ENCODE peak calls at places on chromosome 4, in nine cellular contexts. T is endodermal cell; A is effector memory CD4-positive, alpha-beta T cell; P is ovary; Q is tibial nerve; S is fibroblast of lung; M is H1; Y is suprapubic skin; V is uterus. G is an unnamed sample. For H3K4me1, the result is how much of the 10 kb centered on the place peaks cover.

GRCh38 chr4:66927937-66928336 is 617.4 kb downstream of the CENPC start:
- DNase-seq in T (no peak), A (no peak), P (no peak), Q (no peak), S (peak), M (no peak), Y (no peak), V (no peak), G (no peak)

GRCh38 chr4:100075056-100075455 is 115.2 kb downstream of the DDIT4L start:
- DNase-seq in T (no peak), A (no peak), P (no peak), Q (no peak), S (peak), M (no peak), Y (no peak), V (no peak), G (no peak)

GRCh38 chr4:159280442-159281172 is 177.7 kb downstream of the RAPGEF2 start:
- DNase-seq in T (no peak), A (no peak), P (no peak), Q (no peak), S (no peak), M (no peak), Y (no peak), V (no peak), G (no peak)

GRCh38 chr4:71006203-71006907 is 12.9 kb downstream of the DCK start:
- DNase-seq in T (no peak), A (no peak), P (no peak), Q (no peak), S (no peak), M (no peak), Y (no peak), V (no peak), G (no peak)

GRCh38 chr4:107034982-107035710 is 967 bp downstream of the DKK2 start:
- DNase-seq in T (peak), A (no peak), P (no peak), Q (no peak), S (peak), M (no peak), Y (peak), V (peak), G (peak)

GRCh38 chr4:188872809-188873208 is 733.6 kb downstream of the TRIML1 start:
- DNase-seq in T (no peak), A (no peak), P (no peak), Q (no peak), S (no peak), M (no peak), Y (no peak), V (no peak), G (no peak)

GRCh38 chr4:139330283-139330682 is 28.0 kb upstream of the NDUFC1 start:
- DNase-seq in T (no peak), A (no peak), P (no peak), Q (no peak), S (no peak), M (no peak), Y (no peak), V (no peak), G (no peak)

GRCh38 chr4:44553143-44553542 is 98.3 kb downstream of the YIPF7 start:
- DNase-seq in T (no peak), A (no peak), P (no peak), Q (no peak), S (no peak), M (no peak), Y (no peak), V (no peak), G (no peak)

GRCh38 chr4:80393246-80393969 is 57.9 kb downstream of the CFAP299 start:
- DNase-seq in T (no peak), A (no peak), P (no peak), Q (no peak), S (peak), M (no peak), Y (no peak), V (no peak), G (no peak)

GRCh38 chr4:121998024-121998423 is 46.2 kb upstream of the TRPC3 start:
- DNase-seq in T (peak), A (no peak), P (no peak), Q (no peak), S (no peak), M (no peak), Y (no peak), V (no peak), G (no peak)

GRCh38 chr4:36006226-36006625 is 238.1 kb downstream of the ARAP2 start:
- DNase-seq in T (no peak), A (no peak), P (no peak), Q (no peak), S (peak), M (no peak), Y (no peak), V (no peak), G (no peak)

GRCh38 chr4:171644430-171645057 is 168.7 kb upstream of the GALNTL6 start:
- DNase-seq in T (no peak), A (no peak), P (no peak), Q (no peak), S (no peak), M (no peak), Y (no peak), V (no peak), G (no peak)

GRCh38 chr4:7194251-7195137 is 2.2 kb downstream of the SORCS2 start:
- DNase-seq in T (peak), A (no peak), P (no peak), Q (no peak), S (no peak), M (no peak), Y (peak), V (peak), G (no peak)

GRCh38 chr4:7191546-7192251 is 639 bp upstream of the SORCS2 start:
- DNase-seq in T (no peak), A (no peak), P (no peak), Q (no peak), S (no peak), M (no peak), Y (peak), V (peak), G (no peak)

GRCh38 chr4:7195138-7195510 is 2.8 kb downstream of the SORCS2 start:
- DNase-seq in T (peak), A (no peak), P (no peak), Q (no peak), S (no peak), M (no peak), Y (peak), V (peak), G (no peak)

GRCh38 chr4:7192252-7193039 is at the start of gene SORCS2:
- DNase-seq in T (peak), A (no peak), P (peak), Q (peak), S (peak), M (peak), Y (no peak), V (peak), G (peak)

GRCh38 chr4:7193040-7193958 is 961 bp downstream of the SORCS2 start:
- DNase-seq in T (peak), A (no peak), P (peak), Q (no peak), S (no peak), M (no peak), Y (peak), V (peak), G (peak)
- H3K27ac ChIP-seq in T (no peak), A (no peak), P (no peak), Q (peak), S (no peak), M (no peak), Y (no peak), V (no peak), G (no peak)

DNA sequence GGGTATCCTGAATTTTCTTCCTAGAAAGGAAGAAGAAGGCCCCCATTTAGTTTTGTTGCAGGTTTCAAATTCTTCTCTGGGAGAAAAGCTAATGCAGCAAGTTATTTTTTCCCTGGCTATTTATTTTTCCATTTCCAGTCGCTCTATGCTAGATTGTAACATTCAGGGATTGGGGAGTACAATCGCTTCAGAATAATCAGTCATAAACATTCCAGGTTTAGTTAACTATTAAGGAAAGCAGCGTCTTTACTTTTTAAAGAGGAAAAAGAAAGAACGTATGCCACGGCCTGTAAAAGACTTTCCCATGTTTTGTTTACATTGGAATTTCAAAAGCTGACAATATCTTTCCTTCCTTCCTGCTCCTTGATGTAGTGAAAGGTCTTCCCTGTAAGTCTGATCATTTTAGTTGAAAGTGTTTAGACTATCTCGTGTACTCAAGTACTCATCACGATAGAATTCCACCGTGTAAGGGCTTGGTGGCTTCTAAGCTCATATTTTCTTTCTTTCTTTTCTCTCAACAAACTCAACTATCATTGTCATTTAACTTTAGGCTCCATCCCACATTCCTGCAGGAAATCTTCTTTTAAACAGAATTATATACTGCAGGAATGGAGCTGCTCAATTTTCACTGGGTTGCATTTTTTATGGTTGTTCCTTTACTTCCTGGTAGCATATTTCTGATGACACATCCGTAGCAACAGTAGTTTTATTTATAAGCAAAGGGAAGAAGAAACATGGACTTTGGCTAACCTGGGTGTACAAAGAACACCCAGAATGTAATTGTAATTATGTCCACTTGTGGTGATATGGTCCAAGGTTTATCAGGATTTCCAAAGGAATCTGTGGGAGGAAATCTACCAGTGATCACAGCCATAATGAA is 213.1 kb upstream of the FAT1 start:
- DNase-seq in T (no peak), A (no peak), P (no peak), Q (no peak), S (peak), M (no peak), Y (no peak), V (no peak), G (no peak)
- H3K4me1 ChIP-seq in T (under half), A (under half), P (under half), Q (under half), S (under half), M (under half), Y (under half), V (under half), G (under half)

GRCh38 chr4:7052923-7053715 is 9.9 kb downstream of the TADA2B start:
- DNase-seq in T (no peak), A (no peak), P (no peak), Q (no peak), S (peak), M (no peak), Y (peak), V (no peak), G (no peak)
- H3K27ac ChIP-seq in T (no peak), A (no peak), P (no peak), Q (no peak), S (no peak), M (no peak), Y (peak), V (peak), G (no peak)

GRCh38 chr4:168856312-168856711 is 153.7 kb downstream of the CBR4 start:
- DNase-seq in T (no peak), A (no peak), P (no peak), Q (no peak), S (peak), M (no peak), Y (no peak), V (no peak), G (no peak)

GRCh38 chr4:168854216-168854921 is 155.7 kb downstream of the CBR4 start:
- DNase-seq in T (no peak), A (no peak), P (no peak), Q (peak), S (peak), M (no peak), Y (no peak), V (peak), G (no peak)

GRCh38 chr4:168857546-168858314 is 152.3 kb downstream of the CBR4 start:
- DNase-seq in T (no peak), A (no peak), P (no peak), Q (peak), S (peak), M (no peak), Y (no peak), V (no peak), G (no peak)

GRCh38 chr4:168859100-168859499 is 151.0 kb downstream of the CBR4 start:
- DNase-seq in T (no peak), A (no peak), P (no peak), Q (no peak), S (no peak), M (no peak), Y (no peak), V (no peak), G (no peak)

GRCh38 chr4:168857009-168857408 is 153.0 kb downstream of the CBR4 start:
- DNase-seq in T (no peak), A (no peak), P (no peak), Q (no peak), S (peak), M (no peak), Y (no peak), V (no peak), G (no peak)
- H3K4me1 ChIP-seq in T (under half), A (under half), P (under half), Q (under half), S (under half), M (under half), Y (under half), V (under half), G (under half)

DNA sequence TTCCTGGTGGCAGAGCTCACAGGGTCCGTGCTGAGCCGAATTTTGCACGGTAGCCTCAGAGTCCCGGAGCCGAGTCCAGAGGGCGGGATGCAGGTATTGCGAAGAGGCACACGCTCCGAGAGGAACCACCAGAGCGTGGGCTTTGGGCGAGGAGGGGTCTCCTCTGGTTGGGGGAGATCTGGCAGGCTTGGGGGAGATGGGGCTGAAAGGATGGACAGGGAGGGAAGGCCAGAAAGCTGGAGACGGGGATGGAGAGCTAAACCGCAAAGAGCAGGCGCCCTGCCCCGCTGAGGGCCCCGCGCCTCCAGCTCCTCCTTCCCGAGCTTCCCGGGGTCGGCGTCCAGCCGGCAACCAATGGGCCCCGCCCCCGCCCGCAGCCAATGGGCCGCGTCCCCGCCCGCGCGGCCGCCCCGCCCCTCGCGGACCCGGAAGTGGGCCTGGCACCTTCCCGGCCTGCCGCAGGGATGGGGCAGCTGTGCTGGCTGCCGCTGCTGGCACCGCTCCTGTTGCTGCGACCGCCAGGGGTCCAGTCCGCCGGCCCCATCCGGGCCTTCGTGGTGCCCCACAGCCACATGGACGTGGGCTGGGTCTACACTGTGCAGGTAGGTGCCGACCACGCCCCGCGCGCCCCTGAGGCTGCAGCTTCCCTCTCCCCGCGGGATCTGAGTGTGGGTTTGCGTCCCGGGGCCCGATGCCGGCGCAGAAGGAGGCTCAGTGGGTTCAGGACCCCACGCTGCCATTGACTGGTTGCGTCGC is at the start of gene MAN2B2:
- DNase-seq in T (peak), A (peak), P (peak), Q (peak), S (peak), M (peak), Y (peak), V (peak), G (peak)
- H3K27ac ChIP-seq in T (no peak), A (peak), P (peak), Q (peak), S (peak), M (peak), Y (no peak), V (peak), G (peak)

GRCh38 chr4:52372269-52372668 is 286.8 kb downstream of the USP46 start:
- DNase-seq in T (no peak), A (no peak), P (no peak), Q (no peak), S (no peak), M (no peak), Y (no peak), V (no peak), G (no peak)

GRCh38 chr4:52371861-52372260 is 287.2 kb downstream of the USP46 start:
- DNase-seq in T (no peak), A (no peak), P (no peak), Q (no peak), S (no peak), M (no peak), Y (no peak), V (no peak), G (no peak)

GRCh38 chr4:52374847-52375246 is 284.3 kb downstream of the USP46 start:
- DNase-seq in T (no peak), A (no peak), P (no peak), Q (no peak), S (no peak), M (no peak), Y (no peak), V (no peak), G (no peak)

GRCh38 chr4:52372747-52373146 is 286.4 kb downstream of the USP46 start:
- DNase-seq in T (no peak), A (no peak), P (no peak), Q (no peak), S (no peak), M (no peak), Y (no peak), V (no peak), G (no peak)

GRCh38 chr4:52373650-52374049 is 285.5 kb downstream of the USP46 start:
- DNase-seq in T (no peak), A (no peak), P (no peak), Q (no peak), S (no peak), M (no peak), Y (no peak), V (no peak), G (no peak)
- H3K4me1 ChIP-seq in T (under half), A (under half), P (under half), Q (under half), S (under half), M (under half), Y (under half), V (under half), G (under half)

GRCh38 chr4:185108185-185108584 is 34.9 kb upstream of the SLC25A4 start:
- DNase-seq in T (no peak), A (no peak), P (no peak), Q (no peak), S (no peak), M (no peak), Y (no peak), V (no peak), G (no peak)

GRCh38 chr4:185112104-185112503 is 31.0 kb upstream of the SLC25A4 start:
- DNase-seq in T (no peak), A (no peak), P (peak), Q (no peak), S (peak), M (peak), Y (no peak), V (peak), G (no peak)

GRCh38 chr4:185110375-185110823 is 32.7 kb upstream of the SLC25A4 start:
- DNase-seq in T (no peak), A (no peak), P (no peak), Q (no peak), S (no peak), M (no peak), Y (no peak), V (no peak), G (no peak)

GRCh38 chr4:185108669-185109068 is 34.4 kb upstream of the SLC25A4 start:
- DNase-seq in T (no peak), A (no peak), P (no peak), Q (no peak), S (no peak), M (no peak), Y (no peak), V (no peak), G (no peak)

GRCh38 chr4:185109736-185110135 is 33.3 kb upstream of the SLC25A4 start:
- DNase-seq in T (no peak), A (no peak), P (no peak), Q (no peak), S (no peak), M (no peak), Y (no peak), V (no peak), G (no peak)
- H3K27ac ChIP-seq in T (no peak), A (no peak), P (no peak), Q (no peak), S (no peak), M (no peak), Y (no peak), V (no peak), G (no peak)

G was measured in right cardiac atrium.